ENCODE peak calls at places on chromosome 21, in ten cellular contexts. X is NCI-H345; G is T follicular helper cell; H is anterior cingulate cortex; K is ovary; A is stimulated activated CD4-positive, alpha-beta T cell treated with anti-CD3 and anti-CD28 coated beads, Interleukin-2, amount 100 ng/mL, for 48 hours; C is neuronal stem cell; I is dorsolateral prefrontal cortex; R is cardiac muscle cell; U is iPS-NIHi11. T is an unnamed sample.

GRCh38 chr21:15441999-15442398 is 287.8 kb upstream of the USP25 start:
- DNase-seq in I (no peak), K (no peak), H (no peak), G (no peak), U (no peak), X (no peak), A (no peak), C (no peak), R (no peak), T (no peak)

GRCh38 chr21:45511661-45512431 is 30.4 kb downstream of the SLC19A1 start:
- DNase-seq in R (no peak), C (no peak), X (no peak), I (no peak), G (no peak), U (no peak), K (peak), A (no peak), H (no peak), T (no peak)

GRCh38 chr21:36735724-36736310 is 36.9 kb downstream of the SIM2 start:
- DNase-seq in X (no peak), K (no peak), U (no peak), R (no peak), H (no peak), G (no peak), C (no peak), A (no peak), I (no peak), T (no peak)

GRCh38 chr21:27206368-27206982 is 239.6 kb upstream of the ADAMTS5 start:
- DNase-seq in K (no peak), I (no peak), R (no peak), X (no peak), G (no peak), C (no peak), U (peak), H (no peak), A (no peak), T (no peak)

GRCh38 chr21:14383596-14384210 is 757 bp upstream of the HSPA13 start:
- DNase-seq in A (no peak), G (no peak), H (no peak), R (no peak), I (no peak), C (peak), U (no peak), K (no peak), X (peak), T (no peak)

GRCh38 chr21:43287974-43288755 is 119.4 kb downstream of the CRYAA start:
- DNase-seq in A (no peak), C (no peak), K (no peak), I (no peak), X (no peak), G (no peak), U (no peak), H (no peak), R (no peak), T (no peak)

GRCh38 chr21:44932366-44933181 is 7.3 kb upstream of the SLX9 start:
- DNase-seq in I (no peak), X (peak), R (peak), C (no peak), G (peak), H (no peak), A (no peak), U (peak), K (no peak), T (no peak)

GRCh38 chr21:28688381-28688780 is 304.3 kb downstream of the LTN1 start:
- DNase-seq in I (no peak), R (no peak), X (no peak), C (no peak), U (no peak), G (no peak), H (no peak), K (no peak), A (no peak), T (no peak)

GRCh38 chr21:44199448-44199847 is 41.3 kb downstream of the ICOSLG start:
- DNase-seq in X (no peak), A (no peak), H (no peak), K (no peak), R (no peak), G (no peak), U (peak), I (no peak), C (no peak), T (no peak)

GRCh38 chr21:44376606-44377005 is 23.2 kb downstream of the TRPM2 start:
- DNase-seq in I (peak), R (no peak), K (no peak), X (no peak), C (no peak), G (no peak), U (no peak), A (no peak), H (no peak), T (no peak)

GRCh38 chr21:17351766-17352165 is 161.1 kb upstream of the CXADR start:
- DNase-seq in X (peak), U (no peak), A (no peak), C (no peak), I (no peak), H (no peak), G (no peak), R (no peak), K (no peak), T (no peak)

GRCh38 chr21:41817228-41817627 is 50.4 kb upstream of the RIPK4 start:
- DNase-seq in U (peak), H (peak), A (peak), C (peak), R (peak), G (no peak), K (peak), I (peak), X (peak), T (no peak)

GRCh38 chr21:34932233-34932632 is 116.9 kb downstream of the RUNX1 start:
- DNase-seq in K (no peak), I (no peak), R (no peak), G (no peak), X (no peak), A (no peak), U (no peak), H (no peak), C (no peak), T (no peak)

GRCh38 chr21:28487455-28488070 is 505.1 kb downstream of the LTN1 start:
- DNase-seq in R (no peak), C (no peak), X (no peak), H (no peak), I (no peak), G (no peak), A (no peak), U (no peak), K (no peak), T (no peak)

GRCh38 chr21:31482460-31482859 is 138.4 kb upstream of the TIAM1 start:
- DNase-seq in G (no peak), C (no peak), K (no peak), H (no peak), X (peak), A (no peak), I (no peak), R (no peak), U (no peak), T (no peak)

GRCh38 chr21:36381841-36382589 is 3.2 kb upstream of the CHAF1B start:
- DNase-seq in K (no peak), U (no peak), X (no peak), I (no peak), C (no peak), R (peak), A (no peak), H (no peak), G (no peak), T (no peak)

GRCh38 chr21:42665026-42665425 is 11.6 kb downstream of the PDE9A start:
- DNase-seq in X (no peak), G (no peak), C (no peak), K (no peak), A (no peak), U (no peak), I (no peak), H (no peak), R (peak), T (no peak)

GRCh38 chr21:14989359-14989758 is 75.4 kb downstream of the NRIP1 start:
- DNase-seq in U (no peak), X (no peak), R (peak), H (no peak), G (no peak), K (peak), I (no peak), C (no peak), A (no peak), T (no peak)

GRCh38 chr21:25831300-25831699 is 96.5 kb downstream of the GABPA start:
- DNase-seq in C (no peak), X (no peak), I (no peak), R (no peak), H (no peak), U (no peak), K (no peak), G (no peak), A (peak), T (no peak)

GRCh38 chr21:40678681-40679284 is 168.2 kb downstream of the DSCAM start:
- DNase-seq in R (no peak), I (no peak), C (no peak), K (no peak), X (no peak), U (no peak), A (no peak), H (no peak), G (no peak), T (no peak)

GRCh38 chr21:15688016-15688415 is 41.8 kb upstream of the USP25 start:
- DNase-seq in A (no peak), C (no peak), I (no peak), U (no peak), G (no peak), X (no peak), H (no peak), R (no peak), K (no peak), T (no peak)

GRCh38 chr21:46295177-46295711 is 9.1 kb downstream of the YBEY start:
- DNase-seq in K (no peak), R (peak), X (no peak), U (no peak), C (no peak), I (no peak), A (no peak), G (no peak), H (no peak), T (no peak)

GRCh38 chr21:33901421-33902288 is 13.9 kb downstream of the ATP5PO start:
- DNase-seq in R (peak), C (no peak), I (no peak), A (no peak), G (no peak), X (peak), H (peak), K (no peak), U (peak), T (peak)

GRCh38 chr21:35095859-35096291 is 46.8 kb upstream of the RUNX1 start:
- DNase-seq in K (no peak), R (peak), X (no peak), C (no peak), I (no peak), A (no peak), U (no peak), H (no peak), G (no peak), T (no peak)

GRCh38 chr21:36873511-36873910 is 93.0 kb downstream of the HLCS start:
- DNase-seq in I (no peak), R (no peak), K (no peak), X (no peak), H (no peak), G (no peak), U (no peak), A (no peak), C (no peak), T (no peak)

GRCh38 chr21:44955803-44956175 is 16.0 kb downstream of the SLX9 start:
- DNase-seq in R (no peak), A (no peak), C (no peak), K (no peak), G (no peak), H (no peak), U (no peak), X (no peak), I (no peak), T (no peak)

GRCh38 chr21:38716942-38717341 is 88.8 kb upstream of the ETS2 start:
- DNase-seq in H (no peak), G (no peak), X (no peak), K (no peak), I (no peak), A (no peak), R (no peak), C (no peak), U (no peak), T (no peak)

T was measured in caudate nucleus.